ENCODE peak calls at places on chromosomes 7 and 10, in five cellular contexts. M is Daoy; N is astrocyte of the spinal cord; T is SK-MEL-5; O is activated naive CD4-positive, alpha-beta T cell. E is an unnamed sample.

GRCh38 chr7:542935-543789 is 23.5 kb upstream of the PDGFA start:
- DNase-seq in O (no peak), T (no peak), M (peak), N (peak), E (no peak)

GRCh38 chr7:56046728-56047445 is 4.4 kb downstream of the PSPH start:
- DNase-seq in N (peak), M (peak), T (no peak), O (no peak), E (no peak)

GRCh38 chr7:46024263-46024916 is 103.3 kb upstream of the IGFBP3 start:
- DNase-seq in M (no peak), O (no peak), N (no peak), T (no peak), E (no peak)

GRCh38 chr10:47402681-47403301 is 18.7 kb upstream of the ZNF488 start:
- DNase-seq in O (no peak), N (peak), M (peak), T (peak), E (no peak)

GRCh38 chr7:112184455-112184854 is 21.7 kb downstream of the DOCK4 start:
- DNase-seq in T (peak), N (no peak), O (no peak), M (no peak), E (no peak)

GRCh38 chr7:100119701-100120517 is 475 bp downstream of the CNPY4 start:
- DNase-seq in M (peak), O (peak), N (peak), T (peak), E (peak)

GRCh38 chr7:50788393-50788792 is 5.7 kb upstream of the GRB10 start:
- DNase-seq in T (no peak), N (no peak), O (no peak), M (no peak), E (no peak)

GRCh38 chr10:126135177-126135576 is 238.8 kb downstream of the FANK1 start:
- DNase-seq in T (peak), M (peak), O (no peak), N (peak), E (no peak)

GRCh38 chr10:67224553-67224952 is 298.7 kb downstream of the LRRTM3 start:
- DNase-seq in M (no peak), O (no peak), N (no peak), T (no peak), E (no peak)

GRCh38 chr7:41879113-41879385 is 176.2 kb upstream of the INHBA start:
- DNase-seq in M (peak), T (no peak), N (no peak), O (no peak), E (no peak)

GRCh38 chr10:51699145-51699474 is 285 bp downstream of the CSTF2T start:
- DNase-seq in T (no peak), M (no peak), O (no peak), N (no peak), E (no peak)